ENCODE peak calls at places on chromosomes 11 and 22, in eight cellular contexts. P is HCT116, F is K562, D is HepG2, A is SK-N-SH, R is WTC11, G is A549, J is GM12878. K is an unnamed sample.
A peak's percentile ranks its signal among the peaks of the same experiment; 100 is the strongest.

GRCh38 chr11:13316528-13316961 is 39.0 kb downstream of the BMAL1 start:
- DNase-seq in P (no peak), F (no peak), D (no peak), A (no peak), R (no peak), G (no peak), J (no peak), K (no peak)

GRCh38 chr11:2256293-2256913 is 14.0 kb downstream of the ASCL2 start:
- DNase-seq in P (no peak), F (no peak), D (no peak), A (no peak), R (no peak), G (no peak), J (no peak), K (no peak)

GRCh38 chr11:20873054-20873453 is 203.7 kb downstream of the NELL1 start:
- DNase-seq in P (no peak), F (peak; percentile 32), D (peak; percentile 49), A (peak; percentile 64), R (peak; percentile 61), G (peak; percentile 67), J (no peak), K (peak; percentile 65)

GRCh38 chr11:35276396-35276795 is 137.4 kb downstream of the CD44 start:
- DNase-seq in P (no peak), F (no peak), D (no peak), A (no peak), R (no peak), G (peak; percentile 25), J (no peak), K (no peak)

GRCh38 chr22:28112548-28113043 is 193.5 kb upstream of the PITPNB start:
- DNase-seq in P (peak; percentile 48), F (peak; percentile 60), D (peak; percentile 25), A (peak; percentile 47), R (no peak), G (peak; percentile 47), J (no peak), K (peak; percentile 42)

GRCh38 chr11:58788355-58789023 is 56.0 kb downstream of the GLYATL2 start:
- DNase-seq in P (peak; percentile 34), F (peak; percentile 79), D (peak; percentile 67), A (peak; percentile 34), R (peak; percentile 25), G (peak; percentile 42), J (peak; percentile 7), K (peak; percentile 71)

GRCh38 chr11:24198458-24198857 is 298.4 kb upstream of the LUZP2 start:
- DNase-seq in P (no peak), F (peak; percentile 1), D (no peak), A (no peak), R (no peak), G (no peak), J (no peak), K (no peak)

GRCh38 chr11:132973686-132974085 is 558.6 kb downstream of the OPCML start:
- DNase-seq in P (no peak), F (no peak), D (no peak), A (no peak), R (no peak), G (no peak), J (no peak), K (no peak)

GRCh38 chr11:74685905-74686304 is 45.3 kb downstream of the CHRDL2 start:
- DNase-seq in P (no peak), F (no peak), D (no peak), A (no peak), R (no peak), G (no peak), J (no peak), K (no peak)

GRCh38 chr11:130915556-130916237 is 582 bp downstream of the SNX19 start:
- DNase-seq in P (no peak), F (no peak), D (no peak), A (peak; percentile 30), R (no peak), G (no peak), J (no peak), K (peak; percentile 9)

GRCh38 chr22:38109391-38110000 is 988 bp downstream of the BAIAP2L2 start:
- DNase-seq in P (no peak), F (no peak), D (no peak), A (no peak), R (no peak), G (peak; percentile 38), J (no peak), K (no peak)

GRCh38 chr11:72209101-72209500 is 7.5 kb upstream of the FOLR2 start:
- DNase-seq in P (no peak), F (no peak), D (no peak), A (no peak), R (no peak), G (no peak), J (no peak), K (peak; percentile 61)

GRCh38 chr22:44033287-44033686 is 9.2 kb downstream of the PARVB start:
- DNase-seq in P (no peak), F (no peak), D (no peak), A (no peak), R (no peak), G (no peak), J (no peak), K (no peak)

GRCh38 chr22:16563555-16564520 is 28.8 kb downstream of the CCT8L2 start:
- DNase-seq in P (no peak), F (no peak), D (no peak), A (no peak), R (no peak), G (no peak), J (no peak), K (no peak)

GRCh38 chr11:304915-305833 is 2.4 kb upstream of the IFITM2 start:
- DNase-seq in P (no peak), F (peak; percentile 79), D (peak; percentile 61), A (peak; percentile 82), R (peak; percentile 73), G (peak; percentile 74), J (no peak), K (peak; percentile 79)

GRCh38 chr11:120091701-120092100 is 46.2 kb downstream of the TRIM29 start:
- DNase-seq in P (no peak), F (no peak), D (no peak), A (no peak), R (no peak), G (no peak), J (no peak), K (no peak)

GRCh38 chr11:29432719-29433325 is 584.0 kb downstream of the KCNA4 start:
- DNase-seq in P (peak; percentile 3), F (peak; percentile 22), D (peak; percentile 2), A (peak; percentile 14), R (no peak), G (peak; percentile 11), J (no peak), K (peak; percentile 10)

GRCh38 chr11:75597636-75598035 is 35.6 kb downstream of the SERPINH1 start:
- DNase-seq in P (peak; percentile 36), F (peak; percentile 71), D (peak; percentile 36), A (peak; percentile 78), R (peak; percentile 61), G (peak; percentile 48), J (no peak), K (peak; percentile 61)

GRCh38 chr11:60756307-60757032 is at the start of gene MS4A15:
- DNase-seq in P (peak; percentile 29), F (peak; percentile 57), D (peak; percentile 36), A (peak; percentile 57), R (no peak), G (peak; percentile 53), J (no peak), K (peak; percentile 68)

GRCh38 chr11:34213366-34213765 is 107.9 kb downstream of the NAT10 start:
- DNase-seq in P (no peak), F (no peak), D (no peak), A (no peak), R (no peak), G (peak; percentile 38), J (no peak), K (no peak)
- TF ChIP-seq MAX in P (no peak), F (no peak), D (no peak), A (no peak), R (no peak), G (no peak), J (no peak), K (no peak)

GRCh38 chr11:111555255-111555654 is 14.7 kb downstream of the LAYN start:
- DNase-seq in P (no peak), F (no peak), D (no peak), A (no peak), R (no peak), G (no peak), J (no peak), K (no peak)
- TF ChIP-seq MAX in P (no peak), F (no peak), D (no peak), A (peak; percentile 21), R (no peak), G (no peak), J (no peak), K (no peak)

DNA sequence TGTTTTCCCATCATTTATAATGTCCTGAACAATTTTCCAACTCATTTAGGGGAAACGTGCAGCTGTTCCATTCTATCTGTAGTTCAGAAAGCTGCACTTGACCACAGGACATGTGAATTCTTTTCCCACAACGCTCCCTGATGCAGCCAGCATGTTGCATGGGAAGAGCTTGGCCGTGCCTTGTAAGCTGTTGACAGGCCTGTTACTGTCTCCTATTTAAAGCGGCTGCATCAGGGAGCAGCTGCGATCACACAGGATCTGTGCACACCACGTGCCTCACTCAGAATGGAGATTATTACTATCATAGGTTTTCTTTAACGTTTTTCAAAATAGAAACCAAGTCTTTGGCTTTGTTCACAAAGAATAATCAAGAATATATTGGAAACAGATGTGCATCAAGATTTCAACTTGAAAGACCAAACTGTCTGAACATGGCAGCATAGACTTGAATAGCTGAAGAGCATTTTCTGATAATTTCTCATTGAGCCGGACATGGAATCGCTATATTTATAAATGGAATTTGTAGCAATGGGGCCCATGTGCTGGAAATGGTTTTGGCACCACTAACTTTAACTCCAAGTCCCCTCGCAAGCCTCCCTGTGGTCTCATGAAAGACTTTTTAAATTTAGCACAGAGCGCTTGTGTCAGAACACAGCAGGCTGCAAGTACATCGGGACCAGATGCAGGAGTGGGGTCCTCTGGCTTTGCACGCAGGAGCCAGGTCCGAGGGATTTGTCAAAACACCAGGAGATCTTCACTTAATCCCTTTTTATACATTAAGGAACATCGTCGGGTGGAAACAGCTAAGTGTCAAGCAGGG is 40.8 kb upstream of the MYO18B start:
- DNase-seq in P (no peak), F (no peak), D (no peak), A (peak; percentile 49), R (no peak), G (no peak), J (no peak), K (no peak)
- TF ChIP-seq MAX in P (no peak), F (no peak), D (no peak), A (no peak), R (no peak), G (no peak), J (no peak), K (no peak)

GRCh38 chr11:68796779-68797178 is 44.9 kb downstream of the CPT1A start:
- DNase-seq in P (no peak), F (no peak), D (no peak), A (no peak), R (no peak), G (no peak), J (no peak), K (no peak)

GRCh38 chr11:68798221-68798813 is 43.4 kb downstream of the CPT1A start:
- DNase-seq in P (no peak), F (peak; percentile 57), D (peak; percentile 12), A (peak; percentile 72), R (peak; percentile 81), G (no peak), J (no peak), K (peak; percentile 55)

GRCh38 chr11:68792400-68792955 is 41.2 kb upstream of the TESMIN start:
- DNase-seq in P (no peak), F (no peak), D (no peak), A (no peak), R (no peak), G (no peak), J (no peak), K (no peak)
- TF ChIP-seq MAX in P (no peak), F (no peak), D (no peak), A (no peak), R (no peak), G (no peak), J (no peak), K (no peak)

K was measured in NB4.